ENCODE peak calls at places on chromosomes 2 and 18, in seven cellular contexts. L is aorta; Y is AG04450; E is brain microvascular endothelial cell; I is tibial artery; T is IMR-90; Z is Jurkat, Clone E6-1. C is an unnamed sample.

GRCh38 chr18:74457043-74457742 is at the start of gene DIPK1C:
- DNase-seq in L (no peak), Z (no peak), E (no peak), Y (no peak), I (no peak), T (no peak), C (no peak)

GRCh38 chr2:48589170-48589767 is 28.4 kb upstream of the GTF2A1L start:
- DNase-seq in L (no peak), Z (no peak), T (peak; percentile 59), Y (no peak), E (peak; percentile 48), I (no peak), C (peak; percentile 70)

GRCh38 chr2:36456227-36456788 is 100.7 kb downstream of the CRIM1 start:
- DNase-seq in I (peak; percentile 86), Z (no peak), E (peak; percentile 72), L (peak; percentile 85), Y (no peak), T (peak; percentile 81), C (peak; percentile 85)

GRCh38 chr2:215190588-215190987 is 52.2 kb upstream of the ABCA12 start:
- DNase-seq in Y (no peak), I (no peak), T (no peak), Z (no peak), L (no peak), E (no peak), C (no peak)

GRCh38 chr2:234330902-234331301 is 166.0 kb downstream of the ARL4C start:
- DNase-seq in T (no peak), E (no peak), Z (no peak), L (no peak), Y (no peak), I (no peak), C (no peak)

GRCh38 chr2:15605721-15606120 is 14.1 kb downstream of the DDX1 start:
- DNase-seq in L (no peak), I (no peak), Z (no peak), Y (no peak), T (no peak), E (no peak), C (no peak)

GRCh38 chr18:57440331-57441101 is 5.3 kb downstream of the ONECUT2 start:
- DNase-seq in E (no peak), Y (no peak), I (no peak), Z (no peak), L (peak; percentile 74), T (no peak), C (no peak)

GRCh38 chr2:20434588-20435294 is 12.1 kb upstream of the RHOB start:
- DNase-seq in E (no peak), Z (no peak), L (no peak), I (peak; percentile 29), Y (no peak), T (no peak), C (no peak)

GRCh38 chr2:70994055-70994444 is 623 bp downstream of the TEX261 start:
- DNase-seq in T (peak; percentile 8), E (no peak), Y (no peak), I (no peak), L (no peak), Z (no peak), C (no peak)

GRCh38 chr2:207330912-207331311 is 165.2 kb upstream of the KLF7 start:
- DNase-seq in Y (peak; percentile 74), E (peak; percentile 96), Z (no peak), I (no peak), T (peak; percentile 97), L (no peak), C (peak; percentile 96)

GRCh38 chr18:48836806-48837615 is 113.8 kb downstream of the SMAD7 start:
- DNase-seq in E (no peak), L (peak; percentile 69), Z (no peak), T (no peak), I (peak; percentile 60), Y (no peak), C (no peak)

GRCh38 chr2:191274404-191274803 is 29.2 kb downstream of the MYO1B start:
- DNase-seq in E (no peak), I (no peak), Z (no peak), T (no peak), Y (no peak), L (no peak), C (no peak)

GRCh38 chr2:178066324-178066723 is 6.3 kb downstream of the PDE11A start:
- DNase-seq in I (no peak), E (no peak), Z (no peak), T (no peak), L (no peak), Y (no peak), C (no peak)

GRCh38 chr2:178059656-178060055 is 12.9 kb downstream of the PDE11A start:
- DNase-seq in Y (no peak), L (no peak), Z (no peak), T (no peak), I (no peak), E (no peak), C (no peak)

GRCh38 chr2:178068823-178069454 is 3.6 kb downstream of the PDE11A start:
- DNase-seq in E (no peak), L (no peak), Z (no peak), Y (no peak), T (no peak), I (no peak), C (no peak)

GRCh38 chr2:178066890-178067669 is 5.5 kb downstream of the PDE11A start:
- DNase-seq in Z (no peak), T (no peak), L (no peak), I (no peak), Y (no peak), E (no peak), C (no peak)

DNA sequence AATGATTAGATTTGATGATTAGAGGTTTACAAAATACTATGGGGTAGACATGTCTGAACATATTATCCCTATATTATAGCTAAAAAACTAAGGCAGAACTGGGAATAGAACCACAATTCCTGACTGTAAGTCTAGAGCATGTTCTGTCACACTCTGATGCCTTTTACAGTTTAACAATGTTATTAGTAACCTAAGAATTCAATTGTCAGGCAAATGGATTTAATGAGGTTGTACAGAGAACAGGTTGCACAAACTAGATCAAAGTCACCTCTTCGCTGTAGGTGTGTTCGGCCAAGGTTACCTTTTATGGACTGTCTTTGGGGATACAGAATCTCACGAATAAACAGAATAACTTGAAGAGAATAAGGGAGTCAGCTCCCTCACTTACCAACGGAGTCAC is 8.5 kb downstream of the PDE11A start:
- DNase-seq in Z (no peak), I (no peak), L (no peak), E (no peak), Y (no peak), T (no peak), C (no peak)
- H3K4me3 ChIP-seq in Z (no peak overlapping the region), I (no peak overlapping the region), L (no peak overlapping the region), E (no peak overlapping the region), Y (no peak overlapping the region), T (no peak overlapping the region), C (no peak overlapping the region)

GRCh38 chr2:165795011-165795410 is 964 bp upstream of the GALNT3 start:
- DNase-seq in T (peak; percentile 16), I (no peak), Z (no peak), Y (no peak), L (no peak), E (no peak), C (peak; percentile 38)
- H3K4me3 ChIP-seq in T (no peak overlapping the region), I (peak overlapping the region; percentile 47), Z (no peak overlapping the region), Y (no peak overlapping the region), L (no peak overlapping the region), E (no peak overlapping the region), C (no peak overlapping the region)

GRCh38 chr2:168519534-168520308 is 63.6 kb downstream of the CERS6 start:
- DNase-seq in E (no peak), T (no peak), Z (no peak), L (no peak), I (no peak), Y (no peak), C (no peak)

GRCh38 chr2:168515502-168515901 is 59.4 kb downstream of the CERS6 start:
- DNase-seq in L (no peak), Z (no peak), T (peak; percentile 76), Y (peak; percentile 47), E (peak; percentile 56), I (no peak), C (peak; percentile 94)

GRCh38 chr2:168518555-168519066 is 62.5 kb downstream of the CERS6 start:
- DNase-seq in E (peak; percentile 39), L (peak; percentile 72), I (peak; percentile 75), Y (no peak), T (peak; percentile 34), Z (no peak), C (peak; percentile 56)

GRCh38 chr2:168514692-168515091 is 58.6 kb downstream of the CERS6 start:
- DNase-seq in E (no peak), I (no peak), Z (no peak), Y (no peak), L (no peak), T (no peak), C (no peak)

DNA sequence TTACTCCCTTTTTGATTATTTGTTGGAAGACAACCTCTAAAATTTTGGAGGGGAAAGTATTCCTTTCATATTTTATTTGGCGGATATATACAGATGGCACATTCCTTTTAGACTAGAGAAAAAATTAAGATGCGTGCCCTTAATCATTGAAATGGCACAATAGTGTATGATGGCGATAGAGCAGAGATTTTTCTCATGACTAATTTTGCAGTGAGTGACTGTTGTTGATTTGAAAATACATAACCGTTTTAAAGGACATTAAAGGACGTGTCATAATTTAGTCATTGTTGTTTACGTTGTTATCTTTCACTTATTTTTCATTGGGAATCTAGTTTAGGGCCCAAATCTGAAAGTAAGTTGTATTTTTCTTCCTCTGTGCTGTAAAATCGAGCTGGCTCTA is 61.7 kb downstream of the CERS6 start:
- DNase-seq in Y (no peak), Z (no peak), I (no peak), E (no peak), T (no peak), L (no peak), C (no peak)
- H3K4me3 ChIP-seq in Y (no peak overlapping the region), Z (no peak overlapping the region), I (no peak overlapping the region), E (no peak overlapping the region), T (no peak overlapping the region), L (no peak overlapping the region), C (no peak overlapping the region)

DNA sequence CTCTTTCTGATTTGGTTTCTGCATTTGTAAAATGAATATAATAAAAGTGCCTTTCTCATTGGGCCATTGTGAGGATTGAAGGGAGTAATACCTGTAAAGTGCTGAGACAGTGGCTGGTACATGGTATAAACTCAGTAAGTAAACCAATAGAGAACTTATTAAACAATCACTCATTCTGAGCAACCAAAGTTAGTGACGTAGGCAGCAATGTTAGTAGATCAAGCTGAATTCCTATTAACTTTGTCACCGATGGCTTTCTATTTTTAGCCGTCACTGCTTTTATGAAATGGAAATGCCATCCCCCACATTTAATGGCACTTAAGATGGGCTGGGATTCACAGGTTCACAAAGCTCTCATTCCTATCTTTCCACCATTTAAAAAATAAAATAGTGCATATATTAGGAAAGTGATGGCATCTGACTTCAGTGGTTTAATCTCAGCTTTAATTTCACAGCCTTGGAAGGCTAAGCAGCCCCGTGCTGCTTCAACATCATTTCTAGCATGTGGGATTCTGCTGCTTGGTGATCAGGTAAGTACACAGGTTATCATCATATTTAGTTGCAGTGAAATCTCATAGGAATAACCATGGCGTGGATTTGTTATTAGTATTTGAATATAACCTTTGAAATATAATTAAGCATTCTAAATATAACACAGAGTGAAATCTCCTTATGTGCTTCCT is 17.6 kb upstream of the PPP4R1 start:
- DNase-seq in I (no peak), Y (peak; percentile 67), L (no peak), T (peak; percentile 96), E (peak; percentile 85), Z (no peak), C (peak; percentile 88)
- H3K4me3 ChIP-seq in I (no peak overlapping the region), Y (no peak overlapping the region), L (no peak overlapping the region), T (no peak overlapping the region), E (no peak overlapping the region), Z (no peak overlapping the region), C (no peak overlapping the region)

C was measured in choroid plexus epithelial cell.